ENCODE peak calls at places on chromosomes 11 and 22, in nine cellular contexts. F is small intestine; H is foreskin fibroblast; G is fibroblast of mammary gland; Y is fibroblast of pulmonary artery; L is NB4; O is activated CD4-positive, CD25-positive, alpha-beta regulatory T cell treated with anti-CD3 and anti-CD28 coated beads, Interleukin-2, amount 50 U/mL, for 16 hours; R is GM04503; Q is astrocyte of the hippocampus. D is an unnamed sample.

GRCh38 chr11:19953342-19953741 is 206.9 kb downstream of the DBX1 start:
- DNase-seq in F (no peak), H (peak; percentile 35), G (peak; percentile 87), Y (peak; percentile 58), L (no peak), O (no peak), R (no peak), Q (peak; percentile 59), D (no peak)

GRCh38 chr11:72985645-72986044 is 156.5 kb downstream of the FCHSD2 start:
- DNase-seq in F (no peak), H (no peak), G (peak; percentile 20), Y (peak; percentile 67), L (no peak), O (no peak), R (no peak), Q (no peak), D (no peak)

GRCh38 chr22:22938672-22939536 is 51.3 kb downstream of the IGLL5 start:
- DNase-seq in F (no peak), H (no peak), G (no peak), Y (no peak), L (no peak), O (no peak), R (no peak), Q (no peak), D (no peak)

GRCh38 chr22:39343259-39344045 is 6.3 kb upstream of the SYNGR1 start:
- DNase-seq in F (peak; percentile 73), H (peak; percentile 49), G (peak; percentile 45), Y (peak; percentile 70), L (peak; percentile 82), O (no peak), R (no peak), Q (peak; percentile 79), D (peak; percentile 52)

GRCh38 chr22:46815559-46815895 is 53.1 kb downstream of the TBC1D22A start:
- DNase-seq in F (no peak), H (no peak), G (no peak), Y (no peak), L (no peak), O (no peak), R (no peak), Q (peak; percentile 29), D (no peak)

GRCh38 chr11:83140691-83141455 is 16.1 kb upstream of the PCF11 start:
- DNase-seq in F (no peak), H (no peak), G (no peak), Y (no peak), L (peak; percentile 55), O (no peak), R (no peak), Q (no peak), D (no peak)

GRCh38 chr11:86565787-86566186 is 106.6 kb downstream of the ME3 start:
- DNase-seq in F (no peak), H (no peak), G (no peak), Y (no peak), L (no peak), O (no peak), R (no peak), Q (no peak), D (no peak)

GRCh38 chr11:130831506-130832385 is 84.5 kb downstream of the SNX19 start:
- DNase-seq in F (no peak), H (no peak), G (peak; percentile 68), Y (no peak), L (no peak), O (no peak), R (no peak), Q (peak; percentile 49), D (no peak)

GRCh38 chr11:95363710-95364109 is 132.7 kb upstream of the SESN3 start:
- DNase-seq in F (no peak), H (no peak), G (no peak), Y (no peak), L (no peak), O (no peak), R (no peak), Q (no peak), D (no peak)

GRCh38 chr22:50317674-50318073 is 9.1 kb downstream of the DENND6B start:
- DNase-seq in F (no peak), H (no peak), G (no peak), Y (no peak), L (no peak), O (no peak), R (no peak), Q (no peak), D (no peak)

GRCh38 chr11:23540101-23540561 is 679.9 kb upstream of the CCDC179 start:
- DNase-seq in F (peak; percentile 63), H (peak; percentile 5), G (peak; percentile 42), Y (peak; percentile 51), L (peak; percentile 39), O (no peak), R (no peak), Q (peak; percentile 67), D (peak; percentile 19)

GRCh38 chr11:117623831-117624271 is 173.2 kb downstream of the DSCAML1 start:
- DNase-seq in F (no peak), H (no peak), G (no peak), Y (no peak), L (no peak), O (no peak), R (no peak), Q (no peak), D (no peak)

GRCh38 chr11:126756416-126756815 is 244.2 kb downstream of the KIRREL3 start:
- DNase-seq in F (no peak), H (no peak), G (no peak), Y (no peak), L (no peak), O (no peak), R (no peak), Q (no peak), D (no peak)

D was measured in naive B cell.